ENCODE peak calls at places on chromosomes 4 and X, in six cellular contexts. F is H9, C is IMR-90, P is mesenchymal stem cell, H is H1, Q is mesendoderm. J is an unnamed sample.

GRCh38 chr4:6454112-6454910 is 18.1 kb downstream of the PPP2R2C start:
- DNase-seq in F (no peak), H (no peak), P (no peak), C (no peak), Q (no peak), J (no peak)

GRCh38 chr4:74659576-74660411 is 134.5 kb downstream of the BTC start:
- DNase-seq in C (peak), P (peak), F (no peak), H (no peak), Q (peak), J (no peak)

GRCh38 chr4:152535236-152535902 is 523 bp downstream of the FBXW7 start:
- DNase-seq in P (peak), C (no peak), Q (no peak), H (no peak), F (no peak), J (no peak)

GRCh38 chr4:113223001-113223400 is 173.5 kb downstream of the ANK2 start:
- DNase-seq in Q (no peak), F (no peak), C (peak), P (peak), H (no peak), J (no peak)

GRCh38 chrX:24838624-24839023 is 144.9 kb downstream of the POLA1 start:
- DNase-seq in P (peak), C (peak), F (no peak), Q (peak), H (no peak), J (peak)

GRCh38 chr4:100547541-100548208 is 29.9 kb upstream of the EMCN start:
- DNase-seq in C (no peak), P (no peak), Q (peak), F (peak), H (peak), J (no peak)

GRCh38 chr4:12488672-12489071 is 995.5 kb downstream of the RAB28 start:
- DNase-seq in C (no peak), P (peak), H (no peak), Q (peak), F (no peak), J (no peak)

GRCh38 chr4:128548381-128548780 is 260.8 kb upstream of the PGRMC2 start:
- DNase-seq in P (no peak), H (no peak), Q (no peak), F (no peak), C (no peak), J (no peak)

GRCh38 chrX:43141885-43142284 is 363.9 kb upstream of the PPP1R2C start:
- DNase-seq in F (no peak), Q (no peak), P (no peak), C (no peak), H (no peak), J (no peak)

GRCh38 chr4:107120661-107121060 is 84.5 kb upstream of the DKK2 start:
- DNase-seq in P (no peak), F (no peak), H (no peak), Q (peak), C (no peak), J (peak)

GRCh38 chr4:121822796-121823504 is 733 bp downstream of the CCNA2 start:
- DNase-seq in F (peak), P (peak), C (no peak), Q (peak), H (no peak), J (peak)

DNA sequence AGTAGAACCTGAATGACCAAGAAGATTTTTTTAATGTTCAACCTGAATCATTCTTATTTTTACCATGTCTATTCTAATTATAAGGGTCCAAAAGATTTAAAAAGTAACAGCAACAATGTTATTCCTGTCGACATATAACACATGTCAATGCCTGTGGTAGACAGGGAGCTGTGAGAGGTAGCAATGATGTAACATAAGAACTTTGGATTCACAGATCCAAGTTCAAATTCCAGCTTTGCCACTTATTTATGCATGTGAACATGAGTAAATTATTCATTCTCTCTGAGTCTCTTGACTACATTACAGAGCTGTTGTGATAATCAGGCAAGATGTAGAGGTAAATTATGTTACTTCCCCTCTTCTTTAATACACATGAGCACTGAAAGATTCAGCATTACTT is 54.5 kb downstream of the KLHL8 start:
- DNase-seq in C (no peak), H (no peak), F (no peak), P (no peak), Q (no peak), J (no peak)
- H2BK15ac ChIP-seq in C (no peak), H (no peak), F (no peak), P (no peak), Q (no peak), J (no peak)

GRCh38 chrX:26871967-26872366 is 591.2 kb downstream of the PPP4R3C start:
- DNase-seq in C (no peak), F (no peak), H (no peak), Q (no peak), P (no peak), J (no peak)

GRCh38 chrX:26873736-26874135 is 589.4 kb downstream of the PPP4R3C start:
- DNase-seq in H (no peak), P (no peak), F (no peak), Q (no peak), C (no peak), J (no peak)
- H2BK5ac ChIP-seq in H (no peak), P (no peak), F (no peak), Q (no peak), C (no peak), J (no peak)

DNA sequence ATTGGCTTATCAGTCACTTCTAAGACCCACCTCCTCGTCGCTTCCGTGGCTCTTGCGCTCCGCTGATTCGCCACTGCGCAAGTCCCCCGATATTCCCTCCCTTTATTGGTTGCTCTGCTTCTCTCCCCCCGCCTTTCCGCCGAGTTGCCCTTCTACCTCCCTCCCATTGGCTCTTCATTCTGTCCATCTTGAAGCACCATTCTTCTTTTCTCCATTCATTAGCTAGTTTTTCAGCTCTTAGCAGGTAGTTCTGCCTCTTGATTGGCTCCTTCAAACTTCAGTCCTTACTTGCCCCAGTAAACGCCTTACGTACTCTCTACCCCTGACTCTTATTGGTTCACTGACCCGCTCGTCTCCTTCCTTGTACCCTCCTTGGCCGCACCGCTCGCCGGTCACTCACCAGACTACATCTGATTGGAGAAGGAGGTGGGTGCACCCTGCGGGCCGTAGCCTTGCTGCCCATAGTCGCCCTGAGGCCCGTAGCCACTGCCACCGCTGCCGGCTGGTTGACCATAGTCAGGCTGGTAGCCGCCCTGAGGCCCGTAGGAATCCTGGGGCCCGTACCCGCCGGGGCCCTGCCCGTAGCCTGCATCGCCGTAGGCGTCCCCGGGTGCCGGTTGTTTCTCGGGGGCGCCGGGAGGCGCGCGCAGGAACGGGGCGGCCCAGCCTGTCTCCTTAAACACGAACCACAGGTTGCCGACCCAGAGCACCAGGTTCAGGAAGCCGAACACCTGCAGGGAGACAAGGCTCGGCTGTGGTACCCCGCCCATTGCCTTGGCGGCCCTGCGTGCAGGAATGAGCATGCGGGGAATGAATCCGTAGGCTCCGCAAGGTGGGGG is 5.1 kb upstream of the PRICKLE3 start:
- DNase-seq in C (peak), Q (peak), H (peak), F (peak), P (peak), J (peak)
- H4K8ac ChIP-seq in C (peak), Q (no peak), H (peak), F (no peak), P (peak), J (no peak)

DNA sequence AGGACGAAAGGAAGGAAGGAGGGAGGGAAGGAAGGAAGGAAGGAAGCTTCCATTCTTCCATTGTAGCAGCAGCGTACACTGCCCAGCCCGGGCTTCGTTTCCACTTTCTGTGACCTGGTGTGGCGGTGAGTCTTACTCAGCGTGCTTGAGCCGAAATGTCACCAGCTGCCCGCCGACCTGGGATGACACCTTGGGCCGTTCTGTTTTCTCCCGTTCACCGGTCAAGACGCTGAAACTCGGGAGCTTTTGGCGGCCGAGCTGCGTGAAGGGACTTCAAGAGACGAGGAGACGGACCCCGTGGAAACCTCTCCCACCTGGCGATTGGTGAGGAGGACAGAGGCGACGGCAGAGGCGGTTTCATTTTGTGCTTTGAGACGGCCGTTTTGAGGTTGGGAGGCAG is 47.1 kb upstream of the PPP2R3B start:
- DNase-seq in H (no peak), F (no peak), C (no peak), Q (no peak), P (no peak), J (no peak)
- H2BK15ac ChIP-seq in H (no peak), F (no peak), C (no peak), Q (no peak), P (no peak), J (no peak)

DNA sequence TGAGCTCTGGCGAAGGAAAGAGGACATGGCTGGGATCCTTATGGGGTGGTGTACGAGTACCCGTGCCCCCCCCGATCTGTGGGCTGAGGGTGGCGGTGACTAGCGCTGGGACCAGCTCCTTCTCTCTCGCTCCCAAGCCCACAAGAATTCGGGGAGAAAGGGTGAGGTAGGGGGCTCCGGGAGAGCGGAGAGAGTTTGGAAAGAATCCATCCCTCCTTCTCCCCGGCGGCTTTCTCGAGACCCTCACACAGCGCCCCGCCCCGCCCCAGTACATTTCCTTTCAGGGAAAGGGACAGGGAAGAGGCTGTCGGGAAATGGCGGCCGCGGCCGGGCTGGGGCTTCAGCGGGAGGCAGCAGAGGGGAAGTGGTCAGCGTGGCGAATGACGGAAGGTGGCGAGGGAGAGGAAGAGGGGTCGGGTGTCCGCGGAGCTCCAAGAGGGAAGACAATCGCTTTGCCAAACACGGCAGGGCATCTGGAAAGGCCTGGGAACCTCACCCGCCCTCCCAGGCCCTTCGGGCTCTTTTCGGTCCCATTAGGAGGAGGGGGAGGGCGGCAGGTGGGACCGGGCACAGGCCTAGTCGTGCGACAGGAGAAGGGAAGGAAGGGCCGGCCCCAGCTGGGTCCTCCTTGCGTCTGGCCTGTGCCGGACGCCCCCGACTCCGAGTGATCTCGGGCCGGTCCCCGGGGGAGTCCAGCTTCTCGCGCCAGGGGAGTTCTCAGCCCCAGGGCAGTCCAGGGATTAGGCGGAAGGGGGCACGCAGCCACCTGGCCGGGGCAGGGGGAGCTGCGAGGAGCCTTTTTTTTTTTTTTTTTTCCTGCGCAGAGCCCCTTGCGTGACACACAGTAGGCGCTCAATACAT is 10.2 kb downstream of the HNRNPH2 start:
- DNase-seq in P (peak), F (peak), H (no peak), Q (peak), C (no peak), J (peak)
- H2BK5ac ChIP-seq in P (peak), F (no peak), H (peak), Q (peak), C (peak), J (peak)

GRCh38 chr4:147984778-147985138 is 252.9 kb downstream of the ARHGAP10 start:
- DNase-seq in Q (no peak), F (no peak), H (no peak), C (no peak), P (no peak), J (no peak)

GRCh38 chr4:147987252-147987651 is 255.4 kb downstream of the ARHGAP10 start:
- DNase-seq in F (no peak), C (no peak), P (no peak), Q (peak), H (no peak), J (no peak)

GRCh38 chr4:147985376-147985775 is 253.5 kb downstream of the ARHGAP10 start:
- DNase-seq in H (no peak), C (no peak), Q (no peak), P (no peak), F (no peak), J (no peak)

GRCh38 chr4:147981305-147981704 is 249.4 kb downstream of the ARHGAP10 start:
- DNase-seq in Q (no peak), F (no peak), H (no peak), C (peak), P (no peak), J (no peak)

GRCh38 chr4:147984065-147984777 is 252.3 kb downstream of the ARHGAP10 start:
- DNase-seq in P (peak), H (peak), C (peak), Q (peak), F (peak), J (peak)
- H4K8ac ChIP-seq in P (peak), H (peak), C (no peak), Q (no peak), F (no peak), J (no peak)

GRCh38 chr4:150305995-150306394 is 227.8 kb downstream of the DCLK2 start:
- DNase-seq in H (no peak), Q (no peak), P (peak), C (peak), F (no peak), J (no peak)
- H2BK15ac ChIP-seq in H (no peak), Q (no peak), P (no peak), C (no peak), F (no peak), J (no peak)

DNA sequence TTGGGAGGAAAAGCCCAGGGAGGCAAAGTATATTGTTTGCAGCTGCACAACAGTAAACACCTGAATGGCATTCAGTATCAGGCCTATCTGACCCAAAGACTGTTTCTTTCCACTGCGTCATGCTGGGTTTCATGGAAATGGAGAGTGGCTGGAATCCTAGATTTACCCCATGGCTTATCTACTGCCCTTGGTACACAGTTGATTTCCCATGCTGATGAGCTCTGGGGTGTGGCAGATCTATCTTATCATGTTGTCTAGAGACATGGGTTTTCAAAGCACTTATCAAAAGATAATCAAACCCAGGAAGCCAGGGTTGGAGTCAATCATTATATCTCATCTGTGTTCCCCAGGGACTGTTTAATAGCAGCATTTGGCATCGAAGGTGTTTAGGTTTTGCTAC is 72.1 kb downstream of the CLNK start:
- DNase-seq in F (no peak), H (no peak), C (no peak), Q (peak), P (no peak), J (no peak)
- H2BK5ac ChIP-seq in F (no peak), H (no peak), C (peak), Q (no peak), P (no peak), J (no peak)

GRCh38 chrX:48802813-48803261 is 970 bp downstream of the HDAC6 start:
- DNase-seq in P (peak), Q (peak), F (no peak), H (no peak), C (no peak), J (no peak)
- H4K8ac ChIP-seq in P (no peak), Q (no peak), F (no peak), H (no peak), C (peak), J (no peak)

DNA sequence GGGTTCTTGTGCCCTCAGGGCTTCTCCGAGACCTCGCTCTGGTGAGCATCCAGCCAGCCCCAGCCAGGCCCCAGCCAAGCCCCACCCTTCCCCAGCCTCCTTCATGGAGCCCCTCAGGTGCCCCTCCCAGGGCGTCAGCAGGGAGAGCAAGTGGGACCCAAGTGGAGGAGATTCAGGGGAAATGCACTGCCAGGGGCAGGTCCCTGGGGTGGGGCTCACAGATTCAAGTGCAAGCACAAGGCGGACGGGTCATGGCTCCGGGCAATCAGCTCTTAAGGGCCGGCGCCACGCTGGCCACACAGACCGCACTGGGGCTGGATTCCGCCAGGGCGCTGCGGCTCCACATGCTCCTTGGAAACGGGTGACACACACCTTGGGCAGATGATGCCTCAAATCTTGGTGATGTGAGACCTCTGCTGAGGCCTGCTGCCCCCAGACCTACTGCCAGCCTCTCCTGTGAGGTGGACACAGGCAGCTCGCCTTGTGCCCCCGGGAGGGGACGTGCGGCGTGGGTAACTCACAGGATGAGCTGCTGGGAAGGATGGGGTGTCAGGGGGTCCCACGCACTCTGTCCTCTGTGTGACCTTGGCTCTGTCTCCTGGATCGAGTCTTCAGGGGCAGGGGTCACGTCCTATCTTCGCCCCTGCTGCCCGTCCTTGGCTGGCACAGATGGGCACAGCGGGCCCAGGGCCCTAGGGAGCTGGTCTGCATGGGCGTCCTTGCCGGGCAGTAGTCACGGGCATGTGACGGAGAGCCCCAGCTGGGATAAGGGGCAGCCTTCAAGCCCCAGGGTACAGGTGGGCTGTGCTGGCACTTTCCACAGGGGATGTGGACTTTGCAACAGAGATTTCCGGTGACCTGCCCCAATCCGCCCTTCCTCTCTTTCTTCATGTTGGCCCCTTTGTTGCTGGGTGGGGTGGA is 17.1 kb downstream of the NAT8L start:
- DNase-seq in H (no peak), Q (no peak), C (no peak), F (peak), P (no peak), J (no peak)
- H2BK15ac ChIP-seq in H (no peak), Q (no peak), C (no peak), F (no peak), P (no peak), J (no peak)

J was measured in neuronal stem cell.